ENCODE peak calls at places on chromosomes 6 and 20, in four cellular contexts. N, B, S and O are unnamed samples.

GRCh38 chr6:14729186-14729871 is 516.5 kb upstream of the JARID2 start:
- DNase-seq in N (no peak), B (peak), S (no peak), O (no peak)

GRCh38 chr20:58630063-58630462 is 21.0 kb upstream of the STX16 start:
- DNase-seq in N (no peak), B (no peak), S (peak), O (no peak)

GRCh38 chr6:6688283-6688682 is 99.8 kb downstream of the LY86 start:
- DNase-seq in N (no peak), B (peak), S (no peak), O (no peak)

GRCh38 chr6:163630575-163630974 is 216.1 kb downstream of the QKI start:
- DNase-seq in N (no peak), B (no peak), S (no peak), O (no peak)

GRCh38 chr6:127794405-127794804 is 106.5 kb downstream of the THEMIS start:
- DNase-seq in N (no peak), B (no peak), S (no peak), O (no peak)

GRCh38 chr6:138044458-138044857 is 62.8 kb downstream of the PERP start:
- DNase-seq in N (no peak), B (no peak), S (no peak), O (no peak)

GRCh38 chr6:154408906-154409500 is 52.4 kb upstream of the IPCEF1 start:
- DNase-seq in N (no peak), B (peak), S (peak), O (peak)

GRCh38 chr6:107154131-107154906 is 39.0 kb upstream of the BEND3 start:
- DNase-seq in N (peak), B (no peak), S (no peak), O (no peak)

GRCh38 chr6:54847799-54848597 is 1.4 kb downstream of the FAM83B start:
- DNase-seq in N (no peak), B (no peak), S (no peak), O (no peak)

GRCh38 chr6:85436408-85436807 is 13.5 kb upstream of the NT5E start:
- DNase-seq in N (no peak), B (no peak), S (no peak), O (no peak)

GRCh38 chr20:41587956-41588355 is 30.2 kb downstream of the CHD6 start:
- DNase-seq in N (no peak), B (no peak), S (no peak), O (no peak)

GRCh38 chr6:147203311-147204059 is 732 bp upstream of the STXBP5 start:
- DNase-seq in N (peak), B (peak), S (peak), O (peak)

GRCh38 chr6:3848380-3848779 is 793 bp upstream of the FAM50B start:
- DNase-seq in N (peak), B (peak), S (no peak), O (no peak)

GRCh38 chr6:35411066-35411465 is 41.1 kb upstream of the FANCE start:
- DNase-seq in N (no peak), B (peak), S (no peak), O (no peak)

GRCh38 chr6:15329154-15329781 is 83.4 kb downstream of the JARID2 start:
- DNase-seq in N (no peak), B (peak), S (no peak), O (no peak)

GRCh38 chr6:338815-339262 is 46.6 kb downstream of the DUSP22 start:
- DNase-seq in N (no peak), B (no peak), S (no peak), O (no peak)

GRCh38 chr20:24827603-24828295 is 121.3 kb upstream of the CST7 start:
- DNase-seq in N (no peak), B (no peak), S (no peak), O (no peak)

GRCh38 chr6:145865175-145865574 is 50.6 kb upstream of the FBXO30 start:
- DNase-seq in N (no peak), B (no peak), S (no peak), O (no peak)

GRCh38 chr20:9458075-9458818 is 56.1 kb upstream of the LAMP5 start:
- DNase-seq in N (no peak), B (peak), S (peak), O (no peak)

GRCh38 chr6:74870403-74870802 is 335.4 kb downstream of the COL12A1 start:
- DNase-seq in N (no peak), B (peak), S (no peak), O (no peak)

GRCh38 chr6:17831135-17831534 is 124.4 kb upstream of the NUP153 start:
- DNase-seq in N (no peak), B (no peak), S (no peak), O (no peak)

GRCh38 chr20:48544402-48545333 is 283.1 kb downstream of the PREX1 start:
- DNase-seq in N (no peak), B (no peak), S (no peak), O (no peak)

GRCh38 chr6:27814665-27815424 is 97.4 kb downstream of the OR2B2 start:
- DNase-seq in N (no peak), B (peak), S (no peak), O (no peak)

GRCh38 chr20:34365765-34366213 is 2.7 kb downstream of the ITCH start:
- DNase-seq in N (peak), B (peak), S (no peak), O (peak)

GRCh38 chr20:34367155-34367554 is 4.1 kb downstream of the ITCH start:
- DNase-seq in N (no peak), B (no peak), S (no peak), O (no peak)

GRCh38 chr20:34362502-34363061 is 491 bp upstream of the ITCH start:
- DNase-seq in N (no peak), B (no peak), S (no peak), O (no peak)

GRCh38 chr20:34364013-34364382 is 925 bp downstream of the ITCH start:
- DNase-seq in N (no peak), B (peak), S (no peak), O (no peak)

DNA sequence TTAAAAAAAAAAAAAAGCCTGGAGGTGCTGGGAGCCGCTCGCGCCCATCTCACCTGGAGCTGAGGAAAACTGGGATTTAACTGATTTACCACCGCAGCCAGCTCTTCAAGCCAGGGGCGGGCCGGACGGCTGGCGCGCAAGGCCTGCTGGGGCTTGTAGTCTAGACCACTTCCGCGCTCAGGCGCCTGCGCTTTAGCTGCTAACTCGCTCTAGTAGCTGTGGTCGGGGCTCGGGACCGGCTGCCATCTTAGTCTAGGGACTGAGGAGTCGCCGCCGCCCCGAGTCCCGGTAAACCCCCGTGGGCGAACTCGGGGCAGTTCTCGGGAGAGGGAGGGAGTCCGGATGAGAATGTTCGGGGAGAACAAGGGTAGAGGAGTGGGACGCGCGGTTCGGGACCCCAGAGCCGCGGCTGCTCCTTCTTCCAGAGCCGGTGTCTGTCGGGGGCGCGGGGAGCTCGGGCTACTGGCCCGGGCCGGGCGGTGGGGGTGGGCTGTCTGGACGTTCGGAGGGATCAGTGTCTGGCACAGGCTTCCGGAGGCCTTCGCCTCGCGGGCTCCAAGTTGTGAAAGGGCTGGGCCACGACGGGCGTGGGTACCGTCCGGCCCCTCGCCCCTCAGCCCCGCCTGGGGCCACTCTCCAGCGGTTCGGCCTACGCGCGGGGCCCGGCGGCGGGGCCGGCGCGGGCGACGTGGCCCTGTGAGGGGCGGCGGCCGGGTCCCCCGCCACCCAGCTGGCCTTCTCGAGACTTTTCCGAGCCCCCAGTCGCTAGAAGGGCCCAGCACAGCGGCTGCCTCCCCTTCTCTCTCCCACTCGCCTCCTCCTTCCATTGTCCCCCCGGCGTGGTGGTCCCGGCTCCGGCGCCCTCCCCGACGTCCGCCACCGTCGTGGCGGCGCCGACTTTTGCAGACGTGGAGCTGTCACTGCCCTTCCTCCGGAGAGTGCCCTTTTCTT is at the start of gene ITCH:
- DNase-seq in N (peak), B (peak), S (peak), O (peak)
- TF ChIP-seq POLR2A in N (no peak), B (peak), S (peak), O (peak)

DNA sequence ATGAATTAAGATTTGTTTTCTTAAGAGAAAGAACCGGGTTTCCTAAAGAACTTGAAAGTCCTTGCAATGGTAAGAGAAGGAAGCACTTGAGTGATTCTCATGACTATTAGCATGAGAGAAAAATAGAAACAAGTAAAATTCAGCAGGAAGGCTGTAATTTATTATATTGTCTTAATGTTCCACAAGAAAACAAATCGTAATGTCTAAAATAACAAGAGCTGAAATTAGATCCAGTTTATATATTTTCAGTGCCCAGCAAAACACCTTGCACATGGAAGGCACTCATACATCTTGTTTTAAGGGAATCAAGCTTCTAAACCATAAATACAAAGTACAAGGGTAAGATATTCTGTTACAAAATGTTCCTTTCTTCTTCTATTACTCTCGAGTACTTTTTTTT is 229.4 kb upstream of the PLN start:
- DNase-seq in N (no peak), B (no peak), S (no peak), O (no peak)
- TF ChIP-seq POLR2A in N (no peak), B (no peak), S (no peak), O (no peak)

GRCh38 chr6:1473166-1473565 is 83.8 kb downstream of the FOXF2 start:
- DNase-seq in N (no peak), B (no peak), S (no peak), O (no peak)

GRCh38 chr6:1473598-1473997 is 84.2 kb downstream of the FOXF2 start:
- DNase-seq in N (no peak), B (no peak), S (no peak), O (no peak)

GRCh38 chr6:1474205-1474604 is 84.8 kb downstream of the FOXF2 start:
- DNase-seq in N (no peak), B (no peak), S (no peak), O (no peak)

GRCh38 chr6:1475169-1475568 is 85.8 kb downstream of the FOXF2 start:
- DNase-seq in N (no peak), B (no peak), S (no peak), O (no peak)

GRCh38 chr6:1472643-1473042 is 83.3 kb downstream of the FOXF2 start:
- DNase-seq in N (no peak), B (no peak), S (no peak), O (no peak)
- TF ChIP-seq POLR2A in N (no peak), B (no peak), S (no peak), O (no peak)

DNA sequence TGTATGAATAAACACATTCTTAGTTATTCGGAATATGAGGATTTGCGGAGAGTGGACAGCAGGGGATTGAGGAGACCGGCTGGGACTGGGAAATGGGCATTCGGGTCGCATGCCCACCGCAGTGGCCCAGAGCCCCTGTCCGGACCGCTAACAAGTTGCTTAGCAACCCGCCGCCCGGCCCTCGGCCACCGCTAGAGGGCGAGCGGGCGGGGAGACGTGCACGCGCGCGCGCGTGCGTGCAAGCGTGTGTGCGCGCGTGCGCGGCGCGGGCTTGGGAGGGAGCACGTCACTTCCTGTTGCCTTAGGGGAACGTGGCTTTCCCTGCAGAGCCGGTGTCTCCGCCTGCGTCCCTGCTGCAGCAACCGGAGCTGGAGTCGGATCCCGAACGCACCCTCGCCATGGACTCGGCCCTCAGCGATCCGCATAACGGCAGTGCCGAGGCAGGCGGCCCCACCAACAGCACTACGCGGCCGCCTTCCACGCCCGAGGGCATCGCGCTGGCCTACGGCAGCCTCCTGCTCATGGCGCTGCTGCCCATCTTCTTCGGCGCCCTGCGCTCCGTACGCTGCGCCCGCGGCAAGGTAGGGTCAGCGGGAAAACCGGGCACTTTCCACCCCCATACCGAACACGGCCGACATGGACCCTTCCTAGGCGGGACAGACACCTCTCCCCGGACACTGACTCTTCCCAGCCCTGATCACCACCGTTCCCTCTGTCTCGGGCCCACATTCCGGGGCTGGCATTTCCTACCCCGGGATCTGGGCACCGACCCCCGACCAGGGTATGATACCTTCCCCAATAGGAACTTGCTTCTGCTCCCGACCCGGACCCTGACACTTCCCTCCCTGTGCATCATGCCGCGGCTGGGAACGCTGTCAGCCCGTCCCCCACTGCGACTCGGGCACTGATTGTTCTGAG is at the start of gene HM13:
- DNase-seq in N (peak), B (peak), S (peak), O (peak)
- TF ChIP-seq POLR2A in N (no peak), B (peak), S (peak), O (peak)

GRCh38 chr20:62765432-62766070 is 30.7 kb upstream of the MRGBP start:
- DNase-seq in N (no peak), B (no peak), S (no peak), O (no peak)
- TF ChIP-seq POLR2A in N (no peak), B (no peak), S (no peak), O (no peak)

GRCh38 chr20:3795511-3796468 is at the start of gene CDC25B:
- DNase-seq in N (peak), B (peak), S (peak), O (peak)
- TF ChIP-seq POLR2A in N (no peak), B (peak), S (peak), O (peak)